ENCODE peak calls at places on chromosome 19, in six cellular contexts. One of them, this sample, is unnamed.
A peak's percentile ranks its signal among the peaks of the same experiment; 100 is the strongest.

GRCh38 chr19:37506387-37507166 is at the start of gene ZNF793:
- DNase-seq in CD4-positive, CD25-positive, alpha-beta regulatory T cell: peak; percentile 86
- DNase-seq in iris pigment epithelial cell: peak; percentile 91
- DNase-seq in colonic mucosa: peak; percentile 80
- DNase-seq in body of pancreas: peak; percentile 90
- DNase-seq in A172: peak; percentile 31
- DNase-seq in this sample: peak; percentile 79

GRCh38 chr19:55206664-55207500 is 2.4 kb downstream of the PTPRH start:
- DNase-seq in CD4-positive, CD25-positive, alpha-beta regulatory T cell: peak; percentile 25
- DNase-seq in iris pigment epithelial cell: peak; percentile 92
- DNase-seq in colonic mucosa: peak; percentile 91
- DNase-seq in body of pancreas: peak; percentile 94
- DNase-seq in A172: peak; percentile 96
- DNase-seq in this sample: peak; percentile 68

GRCh38 chr19:35731779-35732405 is 10.4 kb downstream of the IGFLR1 start:
- DNase-seq in CD4-positive, CD25-positive, alpha-beta regulatory T cell: no peak
- DNase-seq in iris pigment epithelial cell: no peak
- DNase-seq in colonic mucosa: no peak
- DNase-seq in body of pancreas: no peak
- DNase-seq in A172: no peak
- DNase-seq in this sample: no peak

GRCh38 chr19:38369584-38369983 is 4.8 kb upstream of the PSMD8 start:
- DNase-seq in CD4-positive, CD25-positive, alpha-beta regulatory T cell: no peak
- DNase-seq in iris pigment epithelial cell: no peak
- DNase-seq in colonic mucosa: no peak
- DNase-seq in body of pancreas: no peak
- DNase-seq in A172: no peak
- DNase-seq in this sample: no peak

GRCh38 chr19:2491130-2491801 is 15.3 kb downstream of the GADD45B start:
- DNase-seq in CD4-positive, CD25-positive, alpha-beta regulatory T cell: peak; percentile 53
- DNase-seq in iris pigment epithelial cell: peak; percentile 95
- DNase-seq in colonic mucosa: peak; percentile 97
- DNase-seq in body of pancreas: peak; percentile 96
- DNase-seq in A172: peak; percentile 98
- DNase-seq in this sample: peak; percentile 66

GRCh38 chr19:23999821-24000610 is 85.3 kb downstream of the ZNF726 start:
- DNase-seq in CD4-positive, CD25-positive, alpha-beta regulatory T cell: no peak
- DNase-seq in iris pigment epithelial cell: no peak
- DNase-seq in colonic mucosa: no peak
- DNase-seq in body of pancreas: no peak
- DNase-seq in A172: no peak
- DNase-seq in this sample: no peak

GRCh38 chr19:40686882-40687524 is 3.4 kb downstream of the NUMBL start:
- DNase-seq in CD4-positive, CD25-positive, alpha-beta regulatory T cell: no peak
- DNase-seq in iris pigment epithelial cell: no peak
- DNase-seq in colonic mucosa: no peak
- DNase-seq in body of pancreas: no peak
- DNase-seq in A172: no peak
- DNase-seq in this sample: no peak

GRCh38 chr19:48656840-48657474 is 11.0 kb upstream of the CA11 start:
- DNase-seq in CD4-positive, CD25-positive, alpha-beta regulatory T cell: no peak
- DNase-seq in iris pigment epithelial cell: peak; percentile 81
- DNase-seq in colonic mucosa: no peak
- DNase-seq in body of pancreas: no peak
- DNase-seq in A172: peak; percentile 86
- DNase-seq in this sample: peak; percentile 47

GRCh38 chr19:51887522-51888498 is at the start of gene ZNF577:
- DNase-seq in CD4-positive, CD25-positive, alpha-beta regulatory T cell: peak; percentile 84
- DNase-seq in iris pigment epithelial cell: peak; percentile 95
- DNase-seq in colonic mucosa: peak; percentile 98
- DNase-seq in body of pancreas: peak; percentile 94
- DNase-seq in A172: no peak
- DNase-seq in this sample: peak; percentile 84

GRCh38 chr19:11963566-11964355 is 1.1 kb upstream of the ZNF763 start:
- DNase-seq in CD4-positive, CD25-positive, alpha-beta regulatory T cell: peak; percentile 71
- DNase-seq in iris pigment epithelial cell: peak; percentile 61
- DNase-seq in colonic mucosa: peak; percentile 87
- DNase-seq in body of pancreas: peak; percentile 71
- DNase-seq in A172: no peak
- DNase-seq in this sample: peak; percentile 58

GRCh38 chr19:18590273-18591272 is 2.0 kb downstream of the REX1BD start:
- DNase-seq in CD4-positive, CD25-positive, alpha-beta regulatory T cell: no peak
- DNase-seq in iris pigment epithelial cell: peak; percentile 84
- DNase-seq in colonic mucosa: no peak
- DNase-seq in body of pancreas: no peak
- DNase-seq in A172: no peak
- DNase-seq in this sample: peak; percentile 64

GRCh38 chr19:46650445-46650844 is 10.5 kb downstream of the DACT3 start:
- DNase-seq in CD4-positive, CD25-positive, alpha-beta regulatory T cell: no peak
- DNase-seq in iris pigment epithelial cell: no peak
- DNase-seq in colonic mucosa: no peak
- DNase-seq in body of pancreas: no peak
- DNase-seq in A172: no peak
- DNase-seq in this sample: no peak

GRCh38 chr19:42403586-42403985 is 13.5 kb upstream of the CNFN start:
- DNase-seq in CD4-positive, CD25-positive, alpha-beta regulatory T cell: no peak
- DNase-seq in iris pigment epithelial cell: no peak
- DNase-seq in colonic mucosa: no peak
- DNase-seq in body of pancreas: no peak
- DNase-seq in A172: no peak
- DNase-seq in this sample: no peak

GRCh38 chr19:10784257-10784656 is 51.8 kb downstream of the TMED1 start:
- DNase-seq in CD4-positive, CD25-positive, alpha-beta regulatory T cell: no peak
- DNase-seq in iris pigment epithelial cell: no peak
- DNase-seq in colonic mucosa: no peak
- DNase-seq in body of pancreas: peak; percentile 57
- DNase-seq in A172: no peak
- DNase-seq in this sample: no peak

GRCh38 chr19:1651548-1652394 is 644 bp downstream of the TCF3 start:
- DNase-seq in CD4-positive, CD25-positive, alpha-beta regulatory T cell: peak; percentile 67
- DNase-seq in iris pigment epithelial cell: peak; percentile 52
- DNase-seq in colonic mucosa: peak; percentile 47
- DNase-seq in body of pancreas: peak; percentile 56
- DNase-seq in A172: no peak
- DNase-seq in this sample: no peak

This sample was measured in T1000.